ENCODE peak calls at places on chromosomes 2 and 18, in seven cellular contexts. One of them, this sample, is unnamed.
A peak's percentile ranks its signal among the peaks of the same experiment; 100 is the strongest.

GRCh38 chr18:59885579-59886163 is 14.1 kb upstream of the PMAIP1 start:
- DNase-seq in brain microvascular endothelial cell: peak; percentile 83
- DNase-seq in H9: no peak
- DNase-seq in astrocyte of the spinal cord: peak; percentile 88
- DNase-seq in fibroblast of lung: peak; percentile 79
- DNase-seq in heart right ventricle: no peak
- DNase-seq in tibial nerve: no peak
- DNase-seq in this sample: no peak

GRCh38 chr2:158723311-158723838 is 71.7 kb upstream of the DAPL1 start:
- DNase-seq in brain microvascular endothelial cell: no peak
- DNase-seq in H9: no peak
- DNase-seq in astrocyte of the spinal cord: no peak
- DNase-seq in fibroblast of lung: no peak
- DNase-seq in heart right ventricle: no peak
- DNase-seq in tibial nerve: no peak
- DNase-seq in this sample: no peak

GRCh38 chr2:240955306-240956101 is 42.9 kb upstream of the SNED1 start:
- DNase-seq in brain microvascular endothelial cell: no peak
- DNase-seq in H9: peak; percentile 20
- DNase-seq in astrocyte of the spinal cord: no peak
- DNase-seq in fibroblast of lung: no peak
- DNase-seq in heart right ventricle: no peak
- DNase-seq in tibial nerve: peak; percentile 8
- DNase-seq in this sample: peak; percentile 76

GRCh38 chr2:191582355-191582754 is 95.6 kb upstream of the NABP1 start:
- DNase-seq in brain microvascular endothelial cell: peak; percentile 77
- DNase-seq in H9: no peak
- DNase-seq in astrocyte of the spinal cord: peak; percentile 53
- DNase-seq in fibroblast of lung: peak; percentile 46
- DNase-seq in heart right ventricle: no peak
- DNase-seq in tibial nerve: no peak
- DNase-seq in this sample: no peak

GRCh38 chr2:127394464-127394863 is 6.7 kb upstream of the MAP3K2 start:
- DNase-seq in brain microvascular endothelial cell: no peak
- DNase-seq in H9: no peak
- DNase-seq in astrocyte of the spinal cord: no peak
- DNase-seq in fibroblast of lung: no peak
- DNase-seq in heart right ventricle: no peak
- DNase-seq in tibial nerve: no peak
- DNase-seq in this sample: peak; percentile 60

GRCh38 chr18:23951206-23951605 is 63.3 kb upstream of the TTC39C start:
- DNase-seq in brain microvascular endothelial cell: no peak
- DNase-seq in H9: no peak
- DNase-seq in astrocyte of the spinal cord: no peak
- DNase-seq in fibroblast of lung: no peak
- DNase-seq in heart right ventricle: no peak
- DNase-seq in tibial nerve: no peak
- DNase-seq in this sample: no peak

GRCh38 chr18:623760-624620 is 27.2 kb downstream of the CLUL1 start:
- DNase-seq in brain microvascular endothelial cell: peak; percentile 76
- DNase-seq in H9: peak; percentile 81
- DNase-seq in astrocyte of the spinal cord: peak; percentile 72
- DNase-seq in fibroblast of lung: peak; percentile 85
- DNase-seq in heart right ventricle: peak; percentile 43
- DNase-seq in tibial nerve: peak; percentile 43
- DNase-seq in this sample: peak; percentile 88

GRCh38 chr2:120775261-120775660 is 39.6 kb downstream of the GLI2 start:
- DNase-seq in brain microvascular endothelial cell: no peak
- DNase-seq in H9: no peak
- DNase-seq in astrocyte of the spinal cord: no peak
- DNase-seq in fibroblast of lung: no peak
- DNase-seq in heart right ventricle: peak; percentile 1
- DNase-seq in tibial nerve: no peak
- DNase-seq in this sample: no peak

GRCh38 chr2:23649285-23649684 is 264.3 kb downstream of the KLHL29 start:
- DNase-seq in brain microvascular endothelial cell: no peak
- DNase-seq in H9: no peak
- DNase-seq in astrocyte of the spinal cord: no peak
- DNase-seq in fibroblast of lung: no peak
- DNase-seq in heart right ventricle: no peak
- DNase-seq in tibial nerve: no peak
- DNase-seq in this sample: no peak

GRCh38 chr2:109102588-109103233 is 26.3 kb upstream of the SH3RF3 start:
- DNase-seq in brain microvascular endothelial cell: no peak
- DNase-seq in H9: peak; percentile 62
- DNase-seq in astrocyte of the spinal cord: no peak
- DNase-seq in fibroblast of lung: no peak
- DNase-seq in heart right ventricle: no peak
- DNase-seq in tibial nerve: no peak
- DNase-seq in this sample: peak; percentile 19
- TF ChIP-seq CTCF in brain microvascular endothelial cell: peak; percentile 42
- TF ChIP-seq CTCF in H9: no peak
- TF ChIP-seq CTCF in astrocyte of the spinal cord: no peak
- TF ChIP-seq CTCF in fibroblast of lung: peak; percentile 7
- TF ChIP-seq CTCF in heart right ventricle: no peak
- TF ChIP-seq CTCF in tibial nerve: no peak
- TF ChIP-seq CTCF in this sample: no peak

GRCh38 chr2:219620546-219620945 is 6.9 kb upstream of the SLC4A3 start:
- DNase-seq in brain microvascular endothelial cell: no peak
- DNase-seq in H9: no peak
- DNase-seq in astrocyte of the spinal cord: no peak
- DNase-seq in fibroblast of lung: no peak
- DNase-seq in heart right ventricle: no peak
- DNase-seq in tibial nerve: no peak
- DNase-seq in this sample: no peak

GRCh38 chr2:219622472-219622871 is 5.0 kb upstream of the SLC4A3 start:
- DNase-seq in brain microvascular endothelial cell: no peak
- DNase-seq in H9: no peak
- DNase-seq in astrocyte of the spinal cord: no peak
- DNase-seq in fibroblast of lung: no peak
- DNase-seq in heart right ventricle: no peak
- DNase-seq in tibial nerve: no peak
- DNase-seq in this sample: no peak

GRCh38 chr2:219618733-219619122 is 8.7 kb upstream of the SLC4A3 start:
- DNase-seq in brain microvascular endothelial cell: no peak
- DNase-seq in H9: no peak
- DNase-seq in astrocyte of the spinal cord: no peak
- DNase-seq in fibroblast of lung: no peak
- DNase-seq in heart right ventricle: no peak
- DNase-seq in tibial nerve: no peak
- DNase-seq in this sample: no peak

GRCh38 chr2:219616550-219616949 is 10.9 kb upstream of the SLC4A3 start:
- DNase-seq in brain microvascular endothelial cell: no peak
- DNase-seq in H9: no peak
- DNase-seq in astrocyte of the spinal cord: no peak
- DNase-seq in fibroblast of lung: no peak
- DNase-seq in heart right ventricle: peak; percentile 53
- DNase-seq in tibial nerve: no peak
- DNase-seq in this sample: no peak

GRCh38 chr2:219619235-219619634 is 8.2 kb upstream of the SLC4A3 start:
- DNase-seq in brain microvascular endothelial cell: no peak
- DNase-seq in H9: no peak
- DNase-seq in astrocyte of the spinal cord: no peak
- DNase-seq in fibroblast of lung: no peak
- DNase-seq in heart right ventricle: no peak
- DNase-seq in tibial nerve: no peak
- DNase-seq in this sample: no peak
- TF ChIP-seq CTCF in brain microvascular endothelial cell: peak; percentile 17
- TF ChIP-seq CTCF in H9: peak; percentile 65
- TF ChIP-seq CTCF in astrocyte of the spinal cord: no peak
- TF ChIP-seq CTCF in fibroblast of lung: peak; percentile 8
- TF ChIP-seq CTCF in heart right ventricle: no peak
- TF ChIP-seq CTCF in tibial nerve: no peak
- TF ChIP-seq CTCF in this sample: peak; percentile 15

DNA sequence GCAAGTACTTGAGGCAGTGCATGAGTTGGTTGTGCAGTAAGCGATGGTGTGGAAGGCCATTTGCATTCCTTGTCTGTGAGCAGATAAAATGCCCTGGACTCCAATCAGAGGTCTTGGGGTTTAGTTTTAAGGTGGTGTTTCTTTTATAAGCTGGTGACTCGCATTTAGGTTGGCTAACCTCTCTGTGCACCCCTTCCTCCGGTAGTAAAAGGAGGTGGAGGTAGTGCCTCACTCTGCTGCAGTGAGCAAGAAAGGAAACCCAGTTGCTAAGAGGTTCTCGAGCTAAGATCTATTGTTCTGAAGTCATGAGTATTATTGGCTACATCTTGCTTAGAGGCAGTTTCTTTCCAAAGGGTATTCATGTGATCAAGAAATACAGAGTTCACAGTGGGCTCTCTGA is 74.3 kb upstream of the EML6 start:
- DNase-seq in brain microvascular endothelial cell: no peak
- DNase-seq in H9: no peak
- DNase-seq in astrocyte of the spinal cord: no peak
- DNase-seq in fibroblast of lung: no peak
- DNase-seq in heart right ventricle: no peak
- DNase-seq in tibial nerve: no peak
- DNase-seq in this sample: no peak
- TF ChIP-seq CTCF in brain microvascular endothelial cell: no peak
- TF ChIP-seq CTCF in H9: no peak
- TF ChIP-seq CTCF in astrocyte of the spinal cord: no peak
- TF ChIP-seq CTCF in fibroblast of lung: no peak
- TF ChIP-seq CTCF in heart right ventricle: no peak
- TF ChIP-seq CTCF in tibial nerve: no peak
- TF ChIP-seq CTCF in this sample: no peak

GRCh38 chr2:61017003-61017555 is 441 bp upstream of the PEX13 start:
- DNase-seq in brain microvascular endothelial cell: peak; percentile 74
- DNase-seq in H9: peak; percentile 91
- DNase-seq in astrocyte of the spinal cord: peak; percentile 88
- DNase-seq in fibroblast of lung: peak; percentile 76
- DNase-seq in heart right ventricle: peak; percentile 56
- DNase-seq in tibial nerve: peak; percentile 40
- DNase-seq in this sample: peak; percentile 86
- TF ChIP-seq CTCF in brain microvascular endothelial cell: no peak
- TF ChIP-seq CTCF in H9: no peak
- TF ChIP-seq CTCF in astrocyte of the spinal cord: no peak
- TF ChIP-seq CTCF in fibroblast of lung: no peak
- TF ChIP-seq CTCF in heart right ventricle: no peak
- TF ChIP-seq CTCF in tibial nerve: peak; percentile 34
- TF ChIP-seq CTCF in this sample: no peak

DNA sequence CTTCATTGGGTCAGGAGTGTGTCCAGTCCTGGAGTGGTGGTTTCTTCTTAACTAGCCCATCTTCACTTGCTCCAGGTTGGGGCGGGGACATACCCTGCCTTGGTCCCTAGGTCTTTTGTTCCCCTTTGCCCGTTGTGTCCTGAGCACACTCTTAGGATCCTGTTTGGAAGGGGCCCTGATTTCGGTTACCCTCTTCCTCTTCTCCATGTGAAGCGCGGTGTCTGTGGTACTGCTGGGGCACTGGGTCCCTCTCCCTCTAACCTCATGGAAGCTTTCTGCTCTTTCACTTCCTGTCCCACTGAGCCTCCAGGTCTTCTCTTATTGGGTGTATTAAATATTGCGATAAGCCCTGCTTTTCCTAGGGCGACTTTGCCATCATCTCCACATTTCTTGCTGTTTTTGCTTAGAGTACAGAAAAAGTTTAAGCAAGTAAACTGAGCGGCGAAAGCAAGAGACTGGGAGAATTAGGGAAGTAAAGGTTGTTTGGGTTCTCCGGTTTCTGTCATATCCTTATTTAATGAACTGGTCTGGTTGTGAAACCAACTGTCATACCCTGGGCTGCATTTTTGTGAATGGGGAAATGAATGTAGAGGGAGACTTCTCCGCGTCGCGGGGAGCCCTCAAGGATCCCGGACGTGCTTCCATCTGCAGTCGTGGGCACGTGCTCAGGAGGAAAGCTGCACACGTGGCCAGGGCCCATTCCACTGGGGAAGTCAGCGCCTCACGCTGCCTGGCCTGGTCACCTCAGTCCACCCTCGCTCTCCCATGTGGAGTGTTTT is 73.8 kb upstream of the B3GNT7 start:
- DNase-seq in brain microvascular endothelial cell: no peak
- DNase-seq in H9: no peak
- DNase-seq in astrocyte of the spinal cord: no peak
- DNase-seq in fibroblast of lung: no peak
- DNase-seq in heart right ventricle: peak; percentile 42
- DNase-seq in tibial nerve: no peak
- DNase-seq in this sample: peak; percentile 63
- TF ChIP-seq CTCF in brain microvascular endothelial cell: no peak
- TF ChIP-seq CTCF in H9: no peak
- TF ChIP-seq CTCF in astrocyte of the spinal cord: no peak
- TF ChIP-seq CTCF in fibroblast of lung: no peak
- TF ChIP-seq CTCF in heart right ventricle: no peak
- TF ChIP-seq CTCF in tibial nerve: no peak
- TF ChIP-seq CTCF in this sample: no peak

DNA sequence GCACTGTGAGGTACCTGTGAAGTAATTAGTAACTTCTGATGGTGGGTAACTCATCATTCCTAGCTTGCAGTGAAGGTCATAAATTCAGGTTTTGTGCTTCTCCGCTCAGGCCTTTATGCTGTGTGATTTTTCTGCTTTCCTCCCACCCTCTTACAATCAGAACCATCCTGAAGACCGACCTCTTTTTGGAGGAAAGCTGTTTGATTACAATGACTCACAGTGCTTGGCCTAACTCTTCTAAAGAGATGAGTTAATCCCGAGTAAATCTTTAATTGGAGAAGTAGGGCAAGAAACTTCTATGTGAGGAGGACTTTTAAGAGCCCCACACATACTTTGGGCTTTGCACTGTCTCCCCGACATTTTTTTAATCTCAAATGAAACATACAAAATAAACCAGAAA is 53.1 kb downstream of the TTC27 start:
- DNase-seq in brain microvascular endothelial cell: no peak
- DNase-seq in H9: no peak
- DNase-seq in astrocyte of the spinal cord: peak; percentile 22
- DNase-seq in fibroblast of lung: peak; percentile 25
- DNase-seq in heart right ventricle: no peak
- DNase-seq in tibial nerve: no peak
- DNase-seq in this sample: no peak
- TF ChIP-seq CTCF in brain microvascular endothelial cell: no peak
- TF ChIP-seq CTCF in H9: no peak
- TF ChIP-seq CTCF in astrocyte of the spinal cord: no peak
- TF ChIP-seq CTCF in fibroblast of lung: no peak
- TF ChIP-seq CTCF in heart right ventricle: no peak
- TF ChIP-seq CTCF in tibial nerve: no peak
- TF ChIP-seq CTCF in this sample: no peak

GRCh38 chr2:86105969-86106945 is at the start of gene PTCD3:
- DNase-seq in brain microvascular endothelial cell: peak; percentile 95
- DNase-seq in H9: peak; percentile 95
- DNase-seq in astrocyte of the spinal cord: peak; percentile 98
- DNase-seq in fibroblast of lung: peak; percentile 96
- DNase-seq in heart right ventricle: peak; percentile 92
- DNase-seq in tibial nerve: peak; percentile 90
- DNase-seq in this sample: peak; percentile 97

GRCh38 chr2:86102157-86102556 is 3.5 kb downstream of the POLR1A start:
- DNase-seq in brain microvascular endothelial cell: no peak
- DNase-seq in H9: no peak
- DNase-seq in astrocyte of the spinal cord: no peak
- DNase-seq in fibroblast of lung: no peak
- DNase-seq in heart right ventricle: no peak
- DNase-seq in tibial nerve: no peak
- DNase-seq in this sample: no peak

GRCh38 chr2:86107031-86107430 is 996 bp downstream of the PTCD3 start:
- DNase-seq in brain microvascular endothelial cell: no peak
- DNase-seq in H9: no peak
- DNase-seq in astrocyte of the spinal cord: no peak
- DNase-seq in fibroblast of lung: no peak
- DNase-seq in heart right ventricle: no peak
- DNase-seq in tibial nerve: no peak
- DNase-seq in this sample: no peak

GRCh38 chr2:86105252-86105968 is at the start of gene POLR1A:
- DNase-seq in brain microvascular endothelial cell: peak; percentile 94
- DNase-seq in H9: peak; percentile 93
- DNase-seq in astrocyte of the spinal cord: peak; percentile 97
- DNase-seq in fibroblast of lung: peak; percentile 95
- DNase-seq in heart right ventricle: peak; percentile 83
- DNase-seq in tibial nerve: peak; percentile 77
- DNase-seq in this sample: peak; percentile 93
- TF ChIP-seq CTCF in brain microvascular endothelial cell: peak; percentile 50
- TF ChIP-seq CTCF in H9: peak; percentile 21
- TF ChIP-seq CTCF in astrocyte of the spinal cord: peak; percentile 17
- TF ChIP-seq CTCF in fibroblast of lung: no peak
- TF ChIP-seq CTCF in heart right ventricle: peak; percentile 8
- TF ChIP-seq CTCF in tibial nerve: peak; percentile 49
- TF ChIP-seq CTCF in this sample: peak; percentile 19

This sample was measured in osteocyte.